ENCODE peak calls at places on chromosomes 12 and 14, in five cellular contexts. One of them, this sample, is unnamed.

GRCh38 chr14:85342858-85343607 is 186.9 kb upstream of the FLRT2 start:
- DNase-seq in KBM-7: no peak
- DNase-seq in ecto neural progenitor cell: no peak
- DNase-seq in activated naive CD8-positive, alpha-beta T cell treated with anti-CD3 and anti-CD28 coated beads, Interleukin-2, amount 50 U/mL, for 16 hours: no peak
- DNase-seq in A673: no peak
- DNase-seq in this sample: no peak

GRCh38 chr14:44785096-44785495 is 176.7 kb downstream of the KLHL28 start:
- DNase-seq in KBM-7: no peak
- DNase-seq in ecto neural progenitor cell: no peak
- DNase-seq in activated naive CD8-positive, alpha-beta T cell treated with anti-CD3 and anti-CD28 coated beads, Interleukin-2, amount 50 U/mL, for 16 hours: no peak
- DNase-seq in A673: peak
- DNase-seq in this sample: no peak

GRCh38 chr12:64318605-64319004 is 72.0 kb downstream of the C12orf56 start:
- DNase-seq in KBM-7: no peak
- DNase-seq in ecto neural progenitor cell: peak
- DNase-seq in activated naive CD8-positive, alpha-beta T cell treated with anti-CD3 and anti-CD28 coated beads, Interleukin-2, amount 50 U/mL, for 16 hours: no peak
- DNase-seq in A673: peak
- DNase-seq in this sample: no peak

GRCh38 chr14:103100281-103101121 is 6.0 kb downstream of the EXOC3L4 start:
- DNase-seq in KBM-7: no peak
- DNase-seq in ecto neural progenitor cell: no peak
- DNase-seq in activated naive CD8-positive, alpha-beta T cell treated with anti-CD3 and anti-CD28 coated beads, Interleukin-2, amount 50 U/mL, for 16 hours: no peak
- DNase-seq in A673: no peak
- DNase-seq in this sample: no peak

GRCh38 chr14:25381498-25381897 is 331.6 kb upstream of the STXBP6 start:
- DNase-seq in KBM-7: peak
- DNase-seq in ecto neural progenitor cell: no peak
- DNase-seq in activated naive CD8-positive, alpha-beta T cell treated with anti-CD3 and anti-CD28 coated beads, Interleukin-2, amount 50 U/mL, for 16 hours: no peak
- DNase-seq in A673: peak
- DNase-seq in this sample: no peak

GRCh38 chr14:65228436-65228835 is 126.1 kb upstream of the MAX start:
- DNase-seq in KBM-7: no peak
- DNase-seq in ecto neural progenitor cell: no peak
- DNase-seq in activated naive CD8-positive, alpha-beta T cell treated with anti-CD3 and anti-CD28 coated beads, Interleukin-2, amount 50 U/mL, for 16 hours: no peak
- DNase-seq in A673: no peak
- DNase-seq in this sample: no peak

GRCh38 chr14:61591862-61592261 is 103.5 kb upstream of the HIF1A start:
- DNase-seq in KBM-7: no peak
- DNase-seq in ecto neural progenitor cell: no peak
- DNase-seq in activated naive CD8-positive, alpha-beta T cell treated with anti-CD3 and anti-CD28 coated beads, Interleukin-2, amount 50 U/mL, for 16 hours: no peak
- DNase-seq in A673: no peak
- DNase-seq in this sample: no peak

GRCh38 chr14:100592461-100592871 is 5.2 kb upstream of the BEGAIN start:
- DNase-seq in KBM-7: no peak
- DNase-seq in ecto neural progenitor cell: no peak
- DNase-seq in activated naive CD8-positive, alpha-beta T cell treated with anti-CD3 and anti-CD28 coated beads, Interleukin-2, amount 50 U/mL, for 16 hours: no peak
- DNase-seq in A673: no peak
- DNase-seq in this sample: no peak

GRCh38 chr14:68638817-68639517 is 153.9 kb downstream of the ZFP36L1 start:
- DNase-seq in KBM-7: no peak
- DNase-seq in ecto neural progenitor cell: peak
- DNase-seq in activated naive CD8-positive, alpha-beta T cell treated with anti-CD3 and anti-CD28 coated beads, Interleukin-2, amount 50 U/mL, for 16 hours: no peak
- DNase-seq in A673: no peak
- DNase-seq in this sample: no peak

GRCh38 chr14:51094282-51094821 is 553 bp downstream of the TRIM9 start:
- DNase-seq in KBM-7: no peak
- DNase-seq in ecto neural progenitor cell: peak
- DNase-seq in activated naive CD8-positive, alpha-beta T cell treated with anti-CD3 and anti-CD28 coated beads, Interleukin-2, amount 50 U/mL, for 16 hours: no peak
- DNase-seq in A673: peak
- DNase-seq in this sample: no peak

GRCh38 chr12:104718581-104718980 is 239.5 kb downstream of the SLC41A2 start:
- DNase-seq in KBM-7: no peak
- DNase-seq in ecto neural progenitor cell: no peak
- DNase-seq in activated naive CD8-positive, alpha-beta T cell treated with anti-CD3 and anti-CD28 coated beads, Interleukin-2, amount 50 U/mL, for 16 hours: no peak
- DNase-seq in A673: no peak
- DNase-seq in this sample: no peak

GRCh38 chr14:37195327-37195726 is 2.4 kb upstream of the MIPOL1 start:
- DNase-seq in KBM-7: no peak
- DNase-seq in ecto neural progenitor cell: no peak
- DNase-seq in activated naive CD8-positive, alpha-beta T cell treated with anti-CD3 and anti-CD28 coated beads, Interleukin-2, amount 50 U/mL, for 16 hours: no peak
- DNase-seq in A673: no peak
- DNase-seq in this sample: no peak

GRCh38 chr12:62848418-62848817 is 86.5 kb downstream of the PPM1H start:
- DNase-seq in KBM-7: no peak
- DNase-seq in ecto neural progenitor cell: no peak
- DNase-seq in activated naive CD8-positive, alpha-beta T cell treated with anti-CD3 and anti-CD28 coated beads, Interleukin-2, amount 50 U/mL, for 16 hours: no peak
- DNase-seq in A673: no peak
- DNase-seq in this sample: no peak

GRCh38 chr14:66045572-66046021 is 440.6 kb upstream of the CCDC196 start:
- DNase-seq in KBM-7: no peak
- DNase-seq in ecto neural progenitor cell: peak
- DNase-seq in activated naive CD8-positive, alpha-beta T cell treated with anti-CD3 and anti-CD28 coated beads, Interleukin-2, amount 50 U/mL, for 16 hours: no peak
- DNase-seq in A673: peak
- DNase-seq in this sample: no peak

GRCh38 chr12:57459750-57460400 is at the start of gene GLI1:
- DNase-seq in KBM-7: peak
- DNase-seq in ecto neural progenitor cell: peak
- DNase-seq in activated naive CD8-positive, alpha-beta T cell treated with anti-CD3 and anti-CD28 coated beads, Interleukin-2, amount 50 U/mL, for 16 hours: no peak
- DNase-seq in A673: peak
- DNase-seq in this sample: peak

GRCh38 chr12:68536885-68537284 is 73.8 kb upstream of the RAP1B start:
- DNase-seq in KBM-7: no peak
- DNase-seq in ecto neural progenitor cell: no peak
- DNase-seq in activated naive CD8-positive, alpha-beta T cell treated with anti-CD3 and anti-CD28 coated beads, Interleukin-2, amount 50 U/mL, for 16 hours: no peak
- DNase-seq in A673: no peak
- DNase-seq in this sample: no peak

GRCh38 chr14:24339284-24340151 is at the start of gene RIPK3:
- DNase-seq in KBM-7: peak
- DNase-seq in ecto neural progenitor cell: no peak
- DNase-seq in activated naive CD8-positive, alpha-beta T cell treated with anti-CD3 and anti-CD28 coated beads, Interleukin-2, amount 50 U/mL, for 16 hours: peak
- DNase-seq in A673: no peak
- DNase-seq in this sample: no peak

GRCh38 chr12:13957576-13957975 is 23.8 kb downstream of the GRIN2B start:
- DNase-seq in KBM-7: no peak
- DNase-seq in ecto neural progenitor cell: peak
- DNase-seq in activated naive CD8-positive, alpha-beta T cell treated with anti-CD3 and anti-CD28 coated beads, Interleukin-2, amount 50 U/mL, for 16 hours: no peak
- DNase-seq in A673: no peak
- DNase-seq in this sample: no peak

GRCh38 chr12:18683603-18684002 is 54.2 kb downstream of the PLCZ1 start:
- DNase-seq in KBM-7: peak
- DNase-seq in ecto neural progenitor cell: no peak
- DNase-seq in activated naive CD8-positive, alpha-beta T cell treated with anti-CD3 and anti-CD28 coated beads, Interleukin-2, amount 50 U/mL, for 16 hours: no peak
- DNase-seq in A673: no peak
- DNase-seq in this sample: no peak

GRCh38 chr14:23119362-23120327 is 590 bp upstream of the CEBPE start:
- DNase-seq in KBM-7: peak
- DNase-seq in ecto neural progenitor cell: peak
- DNase-seq in activated naive CD8-positive, alpha-beta T cell treated with anti-CD3 and anti-CD28 coated beads, Interleukin-2, amount 50 U/mL, for 16 hours: no peak
- DNase-seq in A673: no peak
- DNase-seq in this sample: no peak

GRCh38 chr12:86623267-86623666 is 367.1 kb upstream of the MGAT4C start:
- DNase-seq in KBM-7: no peak
- DNase-seq in ecto neural progenitor cell: no peak
- DNase-seq in activated naive CD8-positive, alpha-beta T cell treated with anti-CD3 and anti-CD28 coated beads, Interleukin-2, amount 50 U/mL, for 16 hours: no peak
- DNase-seq in A673: no peak
- DNase-seq in this sample: no peak

GRCh38 chr12:19239616-19240234 is 110.2 kb downstream of the PLEKHA5 start:
- DNase-seq in KBM-7: no peak
- DNase-seq in ecto neural progenitor cell: no peak
- DNase-seq in activated naive CD8-positive, alpha-beta T cell treated with anti-CD3 and anti-CD28 coated beads, Interleukin-2, amount 50 U/mL, for 16 hours: no peak
- DNase-seq in A673: peak
- DNase-seq in this sample: no peak

GRCh38 chr12:10362828-10363664 is 26.8 kb downstream of the KLRK1 start:
- DNase-seq in KBM-7: peak
- DNase-seq in ecto neural progenitor cell: no peak
- DNase-seq in activated naive CD8-positive, alpha-beta T cell treated with anti-CD3 and anti-CD28 coated beads, Interleukin-2, amount 50 U/mL, for 16 hours: no peak
- DNase-seq in A673: no peak
- DNase-seq in this sample: no peak

GRCh38 chr14:33958616-33959226 is 7.8 kb upstream of the EGLN3 start:
- DNase-seq in KBM-7: no peak
- DNase-seq in ecto neural progenitor cell: no peak
- DNase-seq in activated naive CD8-positive, alpha-beta T cell treated with anti-CD3 and anti-CD28 coated beads, Interleukin-2, amount 50 U/mL, for 16 hours: no peak
- DNase-seq in A673: no peak
- DNase-seq in this sample: no peak

GRCh38 chr14:34997762-34998161 is 15.0 kb downstream of the SRP54 start:
- DNase-seq in KBM-7: no peak
- DNase-seq in ecto neural progenitor cell: no peak
- DNase-seq in activated naive CD8-positive, alpha-beta T cell treated with anti-CD3 and anti-CD28 coated beads, Interleukin-2, amount 50 U/mL, for 16 hours: no peak
- DNase-seq in A673: peak
- DNase-seq in this sample: no peak

GRCh38 chr14:67335781-67336180 is 23.8 kb downstream of the ATP6V1D start:
- DNase-seq in KBM-7: peak
- DNase-seq in ecto neural progenitor cell: no peak
- DNase-seq in activated naive CD8-positive, alpha-beta T cell treated with anti-CD3 and anti-CD28 coated beads, Interleukin-2, amount 50 U/mL, for 16 hours: no peak
- DNase-seq in A673: peak
- DNase-seq in this sample: no peak

GRCh38 chr14:38248629-38249028 is 7.3 kb downstream of the CLEC14A start:
- DNase-seq in KBM-7: no peak
- DNase-seq in ecto neural progenitor cell: no peak
- DNase-seq in activated naive CD8-positive, alpha-beta T cell treated with anti-CD3 and anti-CD28 coated beads, Interleukin-2, amount 50 U/mL, for 16 hours: no peak
- DNase-seq in A673: peak
- DNase-seq in this sample: no peak

GRCh38 chr12:104458645-104459555 is 2.2 kb downstream of the CHST11 start:
- DNase-seq in KBM-7: peak
- DNase-seq in ecto neural progenitor cell: no peak
- DNase-seq in activated naive CD8-positive, alpha-beta T cell treated with anti-CD3 and anti-CD28 coated beads, Interleukin-2, amount 50 U/mL, for 16 hours: no peak
- DNase-seq in A673: peak
- DNase-seq in this sample: no peak

GRCh38 chr12:96112733-96113132 is 77.3 kb upstream of the LTA4H start:
- DNase-seq in KBM-7: no peak
- DNase-seq in ecto neural progenitor cell: no peak
- DNase-seq in activated naive CD8-positive, alpha-beta T cell treated with anti-CD3 and anti-CD28 coated beads, Interleukin-2, amount 50 U/mL, for 16 hours: no peak
- DNase-seq in A673: no peak
- DNase-seq in this sample: no peak

GRCh38 chr12:116639765-116640164 is 80.6 kb downstream of the MAP1LC3B2 start:
- DNase-seq in KBM-7: no peak
- DNase-seq in ecto neural progenitor cell: no peak
- DNase-seq in activated naive CD8-positive, alpha-beta T cell treated with anti-CD3 and anti-CD28 coated beads, Interleukin-2, amount 50 U/mL, for 16 hours: no peak
- DNase-seq in A673: no peak
- DNase-seq in this sample: no peak

GRCh38 chr12:118874698-118875548 is 106.4 kb upstream of the SRRM4 start:
- DNase-seq in KBM-7: no peak
- DNase-seq in ecto neural progenitor cell: peak
- DNase-seq in activated naive CD8-positive, alpha-beta T cell treated with anti-CD3 and anti-CD28 coated beads, Interleukin-2, amount 50 U/mL, for 16 hours: no peak
- DNase-seq in A673: peak
- DNase-seq in this sample: no peak

GRCh38 chr12:91194500-91194899 is 11.9 kb upstream of the DCN start:
- DNase-seq in KBM-7: no peak
- DNase-seq in ecto neural progenitor cell: no peak
- DNase-seq in activated naive CD8-positive, alpha-beta T cell treated with anti-CD3 and anti-CD28 coated beads, Interleukin-2, amount 50 U/mL, for 16 hours: no peak
- DNase-seq in A673: no peak
- DNase-seq in this sample: no peak

GRCh38 chr14:91985521-91986255 is 38.2 kb upstream of the FBLN5 start:
- DNase-seq in KBM-7: no peak
- DNase-seq in ecto neural progenitor cell: no peak
- DNase-seq in activated naive CD8-positive, alpha-beta T cell treated with anti-CD3 and anti-CD28 coated beads, Interleukin-2, amount 50 U/mL, for 16 hours: no peak
- DNase-seq in A673: no peak
- DNase-seq in this sample: no peak

GRCh38 chr14:50362791-50363733 is 33.6 kb downstream of the CDKL1 start:
- DNase-seq in KBM-7: peak
- DNase-seq in ecto neural progenitor cell: no peak
- DNase-seq in activated naive CD8-positive, alpha-beta T cell treated with anti-CD3 and anti-CD28 coated beads, Interleukin-2, amount 50 U/mL, for 16 hours: no peak
- DNase-seq in A673: no peak
- DNase-seq in this sample: no peak

GRCh38 chr12:13764748-13765147 is 216.7 kb downstream of the GRIN2B start:
- DNase-seq in KBM-7: no peak
- DNase-seq in ecto neural progenitor cell: no peak
- DNase-seq in activated naive CD8-positive, alpha-beta T cell treated with anti-CD3 and anti-CD28 coated beads, Interleukin-2, amount 50 U/mL, for 16 hours: no peak
- DNase-seq in A673: no peak
- DNase-seq in this sample: no peak

GRCh38 chr12:28987538-28988383 is 161.3 kb upstream of the FAR2 start:
- DNase-seq in KBM-7: no peak
- DNase-seq in ecto neural progenitor cell: no peak
- DNase-seq in activated naive CD8-positive, alpha-beta T cell treated with anti-CD3 and anti-CD28 coated beads, Interleukin-2, amount 50 U/mL, for 16 hours: no peak
- DNase-seq in A673: no peak
- DNase-seq in this sample: no peak

GRCh38 chr12:58378038-58378437 is 436.7 kb downstream of the ATP23 start:
- DNase-seq in KBM-7: no peak
- DNase-seq in ecto neural progenitor cell: no peak
- DNase-seq in activated naive CD8-positive, alpha-beta T cell treated with anti-CD3 and anti-CD28 coated beads, Interleukin-2, amount 50 U/mL, for 16 hours: no peak
- DNase-seq in A673: no peak
- DNase-seq in this sample: no peak

This sample was measured in midbrain.